ENCODE peak calls at places on chromosome 21, in six cellular contexts. One of them, this sample, is unnamed. For H3K9me3, the result is how much of the 10 kb centered on the place peaks cover.

GRCh38 chr21:39004776-39005605 is 178.3 kb downstream of the PSMG1 start:
- DNase-seq in transverse colon: peak
- DNase-seq in colonic mucosa: peak
- DNase-seq in heart right ventricle: peak
- DNase-seq in hepatocyte: peak
- DNase-seq in Panc1: no peak
- DNase-seq in this sample: no peak

GRCh38 chr21:24545807-24546361 is 1061.4 kb downstream of the MRPL39 start:
- DNase-seq in Panc1: no peak
- DNase-seq in colonic mucosa: no peak
- DNase-seq in heart right ventricle: no peak
- DNase-seq in hepatocyte: no peak
- DNase-seq in transverse colon: no peak
- DNase-seq in this sample: no peak

GRCh38 chr21:33071878-33072306 is 2.0 kb downstream of the OLIG1 start:
- DNase-seq in hepatocyte: no peak
- DNase-seq in heart right ventricle: no peak
- DNase-seq in Panc1: no peak
- DNase-seq in colonic mucosa: no peak
- DNase-seq in transverse colon: no peak
- DNase-seq in this sample: no peak

GRCh38 chr21:40173833-40174232 is 306.6 kb downstream of the PCP4 start:
- DNase-seq in Panc1: no peak
- DNase-seq in heart right ventricle: no peak
- DNase-seq in colonic mucosa: no peak
- DNase-seq in hepatocyte: no peak
- DNase-seq in transverse colon: no peak
- DNase-seq in this sample: no peak

GRCh38 chr21:28936036-28936435 is 56.6 kb downstream of the LTN1 start:
- DNase-seq in colonic mucosa: no peak
- DNase-seq in Panc1: no peak
- DNase-seq in transverse colon: no peak
- DNase-seq in heart right ventricle: no peak
- DNase-seq in hepatocyte: no peak
- DNase-seq in this sample: no peak

GRCh38 chr21:32334980-32335471 is 36.4 kb downstream of the MRAP start:
- DNase-seq in Panc1: no peak
- DNase-seq in heart right ventricle: no peak
- DNase-seq in colonic mucosa: no peak
- DNase-seq in hepatocyte: no peak
- DNase-seq in transverse colon: no peak
- DNase-seq in this sample: no peak

GRCh38 chr21:16522512-16522911 is 792.7 kb downstream of the USP25 start:
- DNase-seq in Panc1: no peak
- DNase-seq in colonic mucosa: no peak
- DNase-seq in transverse colon: no peak
- DNase-seq in hepatocyte: no peak
- DNase-seq in heart right ventricle: no peak
- DNase-seq in this sample: no peak

GRCh38 chr21:33189237-33189636 is 40.5 kb upstream of the IFNAR2 start:
- DNase-seq in transverse colon: no peak
- DNase-seq in hepatocyte: no peak
- DNase-seq in colonic mucosa: no peak
- DNase-seq in heart right ventricle: no peak
- DNase-seq in Panc1: no peak
- DNase-seq in this sample: no peak

GRCh38 chr21:29148535-29148934 is 18.1 kb downstream of the MAP3K7CL start:
- DNase-seq in Panc1: no peak
- DNase-seq in heart right ventricle: no peak
- DNase-seq in colonic mucosa: no peak
- DNase-seq in transverse colon: no peak
- DNase-seq in hepatocyte: no peak
- DNase-seq in this sample: no peak

GRCh38 chr21:37206531-37206930 is 60.6 kb downstream of the VPS26C start:
- DNase-seq in hepatocyte: no peak
- DNase-seq in transverse colon: no peak
- DNase-seq in heart right ventricle: no peak
- DNase-seq in Panc1: no peak
- DNase-seq in colonic mucosa: no peak
- DNase-seq in this sample: no peak

GRCh38 chr21:23003951-23004350 is 2005.7 kb downstream of the NCAM2 start:
- DNase-seq in colonic mucosa: no peak
- DNase-seq in hepatocyte: no peak
- DNase-seq in heart right ventricle: no peak
- DNase-seq in transverse colon: no peak
- DNase-seq in Panc1: no peak
- DNase-seq in this sample: no peak

GRCh38 chr21:45300786-45301520 is 13.3 kb upstream of the POFUT2 start:
- DNase-seq in hepatocyte: no peak
- DNase-seq in heart right ventricle: peak
- DNase-seq in colonic mucosa: no peak
- DNase-seq in Panc1: no peak
- DNase-seq in transverse colon: no peak
- DNase-seq in this sample: peak
- H3K27ac ChIP-seq in hepatocyte: peak
- H3K27ac ChIP-seq in heart right ventricle: peak
- H3K27ac ChIP-seq in colonic mucosa: peak
- H3K27ac ChIP-seq in Panc1: peak
- H3K27ac ChIP-seq in transverse colon: peak
- H3K27ac ChIP-seq in this sample: peak

GRCh38 chr21:27060190-27060589 is 93.3 kb upstream of the ADAMTS5 start:
- DNase-seq in colonic mucosa: no peak
- DNase-seq in Panc1: no peak
- DNase-seq in heart right ventricle: no peak
- DNase-seq in transverse colon: no peak
- DNase-seq in hepatocyte: no peak
- DNase-seq in this sample: no peak
- H3K9me3 ChIP-seq in colonic mucosa: under half
- H3K9me3 ChIP-seq in Panc1: under half
- H3K9me3 ChIP-seq in heart right ventricle: under half
- H3K9me3 ChIP-seq in transverse colon: under half
- H3K9me3 ChIP-seq in hepatocyte: under half
- H3K9me3 ChIP-seq in this sample: under half

DNA sequence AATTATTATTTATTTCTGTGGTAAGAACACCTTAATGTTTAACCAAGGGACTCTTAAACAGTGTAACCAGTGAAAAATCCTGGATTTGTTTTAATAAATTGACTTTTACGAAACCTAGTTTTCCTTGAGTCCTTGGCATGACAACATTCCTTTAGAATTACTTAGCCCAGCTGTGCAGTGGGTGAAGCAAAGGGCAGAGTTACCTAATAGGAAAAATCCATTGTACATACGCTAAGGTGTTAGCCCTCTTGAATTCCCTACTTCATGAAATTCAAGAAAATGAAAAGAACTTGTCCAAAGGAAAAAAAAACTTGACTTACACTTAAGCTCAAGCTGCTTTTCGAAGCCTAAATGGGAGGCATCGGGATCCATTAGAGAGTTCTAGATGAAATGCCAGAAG is 852.0 kb upstream of the ADAMTS5 start:
- DNase-seq in colonic mucosa: no peak
- DNase-seq in transverse colon: no peak
- DNase-seq in hepatocyte: peak
- DNase-seq in heart right ventricle: no peak
- DNase-seq in Panc1: no peak
- DNase-seq in this sample: no peak
- TF ChIP-seq CTCF in colonic mucosa: no peak
- TF ChIP-seq CTCF in transverse colon: no peak
- TF ChIP-seq CTCF in hepatocyte: no peak
- TF ChIP-seq CTCF in heart right ventricle: no peak
- TF ChIP-seq CTCF in Panc1: no peak
- TF ChIP-seq CTCF in this sample: no peak

DNA sequence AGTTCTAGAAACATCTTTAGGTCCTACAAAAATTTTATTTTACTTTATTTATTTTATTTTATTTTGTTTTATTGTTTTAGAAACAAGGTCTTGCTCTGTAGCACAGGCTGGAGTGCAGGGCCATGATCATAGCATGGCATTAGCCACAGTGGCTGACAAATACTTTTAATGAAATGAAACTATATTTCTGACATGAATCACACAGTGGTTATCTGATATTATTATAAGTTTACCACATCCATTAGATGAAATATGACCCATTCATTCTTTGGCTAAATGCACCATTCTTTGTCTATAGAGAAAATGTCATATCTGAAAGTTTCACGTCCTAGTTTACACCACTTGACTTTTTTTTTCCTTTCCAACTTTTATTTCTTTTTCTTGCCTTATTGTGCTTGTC is 613.4 kb upstream of the ADAMTS5 start:
- DNase-seq in Panc1: no peak
- DNase-seq in heart right ventricle: no peak
- DNase-seq in hepatocyte: no peak
- DNase-seq in colonic mucosa: no peak
- DNase-seq in transverse colon: no peak
- DNase-seq in this sample: no peak
- H3K27ac ChIP-seq in Panc1: no peak
- H3K27ac ChIP-seq in heart right ventricle: no peak
- H3K27ac ChIP-seq in hepatocyte: no peak
- H3K27ac ChIP-seq in colonic mucosa: no peak
- H3K27ac ChIP-seq in transverse colon: no peak
- H3K27ac ChIP-seq in this sample: no peak

DNA sequence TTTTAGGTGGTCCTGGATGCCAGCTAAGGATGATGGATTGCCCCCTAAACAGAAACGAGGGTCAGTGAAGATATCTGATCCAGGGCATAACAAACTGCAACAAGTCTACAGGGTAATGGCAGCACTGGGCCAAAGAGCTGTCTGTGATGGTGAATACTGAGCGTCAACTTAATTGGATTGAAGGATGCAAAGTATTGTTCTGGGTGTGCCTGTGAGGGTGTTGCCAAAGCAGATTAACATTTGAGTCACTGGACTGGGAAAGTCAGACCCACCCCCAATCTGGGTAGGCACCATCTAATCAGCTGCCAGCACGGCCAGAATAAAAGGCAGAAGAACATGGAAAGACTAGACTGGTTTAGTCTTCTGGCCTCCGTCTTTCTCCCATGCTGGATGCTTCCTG is 235.0 kb downstream of the SETD4 start:
- DNase-seq in Panc1: no peak
- DNase-seq in transverse colon: no peak
- DNase-seq in hepatocyte: no peak
- DNase-seq in heart right ventricle: no peak
- DNase-seq in colonic mucosa: no peak
- DNase-seq in this sample: no peak
- H3K9me3 ChIP-seq in Panc1: under half
- H3K9me3 ChIP-seq in transverse colon: under half
- H3K9me3 ChIP-seq in hepatocyte: under half
- H3K9me3 ChIP-seq in heart right ventricle: under half
- H3K9me3 ChIP-seq in colonic mucosa: under half
- H3K9me3 ChIP-seq in this sample: under half

DNA sequence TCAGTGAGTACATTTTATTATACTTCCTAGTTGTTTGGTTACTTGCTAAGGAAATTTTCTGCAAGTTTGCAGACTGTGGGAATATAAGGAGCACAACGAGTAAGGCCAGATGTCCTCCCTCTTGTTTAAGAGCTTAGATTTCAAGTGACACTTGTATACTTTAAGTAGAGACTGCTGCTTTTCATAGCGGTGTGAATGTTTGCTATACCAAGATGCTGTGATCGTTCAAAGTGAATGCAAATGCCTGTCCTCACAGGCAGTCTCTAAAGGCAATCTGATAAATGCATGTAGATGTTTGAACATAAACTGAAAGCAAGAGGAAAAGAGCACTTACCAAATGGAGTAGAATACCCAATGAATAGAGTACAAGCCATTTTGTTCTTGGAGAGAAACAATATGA is 226.4 kb downstream of the NRIP1 start:
- DNase-seq in hepatocyte: no peak
- DNase-seq in transverse colon: no peak
- DNase-seq in colonic mucosa: no peak
- DNase-seq in heart right ventricle: no peak
- DNase-seq in Panc1: no peak
- DNase-seq in this sample: no peak
- TF ChIP-seq CTCF in hepatocyte: no peak
- TF ChIP-seq CTCF in transverse colon: no peak
- TF ChIP-seq CTCF in colonic mucosa: no peak
- TF ChIP-seq CTCF in heart right ventricle: no peak
- TF ChIP-seq CTCF in Panc1: no peak
- TF ChIP-seq CTCF in this sample: no peak

GRCh38 chr21:41956926-41957729 is 3.3 kb upstream of the C2CD2 start:
- DNase-seq in transverse colon: no peak
- DNase-seq in hepatocyte: no peak
- DNase-seq in colonic mucosa: no peak
- DNase-seq in heart right ventricle: no peak
- DNase-seq in Panc1: no peak
- DNase-seq in this sample: no peak

GRCh38 chr21:41960386-41960785 is 6.6 kb upstream of the C2CD2 start:
- DNase-seq in hepatocyte: no peak
- DNase-seq in colonic mucosa: no peak
- DNase-seq in Panc1: no peak
- DNase-seq in heart right ventricle: no peak
- DNase-seq in transverse colon: no peak
- DNase-seq in this sample: no peak

GRCh38 chr21:41961282-41961701 is 7.5 kb upstream of the C2CD2 start:
- DNase-seq in colonic mucosa: no peak
- DNase-seq in Panc1: no peak
- DNase-seq in transverse colon: no peak
- DNase-seq in hepatocyte: no peak
- DNase-seq in heart right ventricle: no peak
- DNase-seq in this sample: no peak

GRCh38 chr21:41957991-41958766 is 4.4 kb upstream of the C2CD2 start:
- DNase-seq in heart right ventricle: peak
- DNase-seq in transverse colon: peak
- DNase-seq in hepatocyte: peak
- DNase-seq in Panc1: no peak
- DNase-seq in colonic mucosa: peak
- DNase-seq in this sample: peak

DNA sequence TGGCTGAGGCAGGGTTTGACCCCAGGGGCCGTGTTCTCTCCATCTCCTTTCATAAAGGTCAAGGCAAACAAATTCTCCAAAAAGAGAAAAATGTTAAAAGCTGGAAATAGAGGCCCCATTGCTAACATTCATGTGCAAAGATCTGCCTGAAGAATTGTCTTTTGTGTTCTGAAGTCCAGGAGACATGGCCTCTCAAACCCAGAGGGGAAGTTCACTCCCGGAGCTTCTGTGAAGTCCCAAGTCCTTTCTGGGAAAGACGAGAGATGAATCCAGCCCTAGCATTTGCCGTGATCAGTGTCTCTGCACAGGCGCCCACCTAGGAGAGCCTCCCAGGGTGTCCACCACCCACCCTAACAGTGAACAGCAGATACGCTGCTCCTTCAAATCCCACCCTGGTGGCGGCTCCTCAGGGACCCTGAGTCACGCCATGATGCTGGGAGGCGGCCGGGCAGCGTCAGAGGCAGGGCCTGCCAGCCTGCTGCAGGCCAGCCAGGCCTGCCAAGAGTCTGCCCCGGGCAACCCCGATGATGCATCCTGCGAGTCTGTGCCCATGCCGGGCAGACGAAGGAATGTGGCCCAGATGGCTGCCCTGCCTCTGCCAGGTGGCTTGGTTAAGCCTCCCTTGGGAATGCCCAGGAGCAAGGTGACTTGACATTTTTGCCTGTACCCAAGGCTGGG is 5.2 kb upstream of the C2CD2 start:
- DNase-seq in Panc1: no peak
- DNase-seq in colonic mucosa: no peak
- DNase-seq in hepatocyte: no peak
- DNase-seq in heart right ventricle: no peak
- DNase-seq in transverse colon: no peak
- DNase-seq in this sample: peak
- H3K27ac ChIP-seq in Panc1: peak
- H3K27ac ChIP-seq in colonic mucosa: no peak
- H3K27ac ChIP-seq in hepatocyte: no peak
- H3K27ac ChIP-seq in heart right ventricle: no peak
- H3K27ac ChIP-seq in transverse colon: peak
- H3K27ac ChIP-seq in this sample: no peak